ENCODE peak calls at places on chromosomes 4 and X, in seven cellular contexts. D, E, A, I, V, O and X are unnamed samples.

GRCh38 chr4:174554329-174554728 is 32.0 kb upstream of the HPGD start:
- DNase-seq in I (no peak), A (no peak), V (no peak), O (no peak), D (no peak), E (no peak), X (no peak)

GRCh38 chrX:100649550-100650356 is 5.8 kb downstream of the SRPX2 start:
- DNase-seq in I (peak), E (peak), O (peak), D (peak), V (no peak), A (no peak), X (peak)

GRCh38 chrX:116972362-116972761 is 509.6 kb upstream of the CT83 start:
- DNase-seq in A (no peak), E (no peak), V (no peak), D (no peak), I (no peak), O (no peak), X (no peak)

GRCh38 chrX:16491461-16491860 is 158.5 kb upstream of the S100G start:
- DNase-seq in D (no peak), A (no peak), E (no peak), V (no peak), I (no peak), O (no peak), X (no peak)

GRCh38 chr4:38523524-38524448 is 140.2 kb upstream of the KLF3 start:
- DNase-seq in D (no peak), V (no peak), O (no peak), E (peak), A (no peak), I (no peak), X (no peak)

GRCh38 chr4:56671860-56672259 is 9.2 kb downstream of the HOPX start:
- DNase-seq in E (no peak), D (no peak), I (no peak), A (no peak), O (no peak), V (no peak), X (no peak)

GRCh38 chr4:65311120-65311519 is 359.2 kb downstream of the EPHA5 start:
- DNase-seq in O (no peak), I (no peak), E (no peak), V (no peak), A (no peak), D (no peak), X (no peak)

GRCh38 chrX:100829730-100830129 is 9.5 kb downstream of the CSTF2 start:
- DNase-seq in O (no peak), E (no peak), V (no peak), A (peak), D (peak), I (no peak), X (no peak)

GRCh38 chrX:43909159-43909558 is 26.9 kb upstream of the MAOB start:
- DNase-seq in V (no peak), D (no peak), I (no peak), E (no peak), O (no peak), A (no peak), X (no peak)

GRCh38 chr4:107210450-107211239 is 174.5 kb upstream of the DKK2 start:
- DNase-seq in O (no peak), V (no peak), E (no peak), D (no peak), I (no peak), A (peak), X (no peak)

GRCh38 chrX:136189222-136189621 is 41.9 kb downstream of the FHL1 start:
- DNase-seq in E (no peak), D (no peak), O (no peak), A (no peak), I (no peak), V (no peak), X (peak)